ENCODE peak calls at places on chromosome 9, in eight cellular contexts. U, S, K, J, X, P, G and D are unnamed samples.

GRCh38 chr9:115333671-115334070 is 215.7 kb upstream of the TNC start:
- DNase-seq in G (no peak), X (no peak), J (no peak), K (no peak), P (no peak), S (no peak), U (no peak), D (no peak)

GRCh38 chr9:34603610-34604231 is 8.2 kb downstream of the RPP25L start:
- DNase-seq in G (peak), J (no peak), X (peak), S (peak), P (peak), U (peak), K (peak), D (peak)

GRCh38 chr9:130447193-130447816 is 2.5 kb downstream of the ASS1 start:
- DNase-seq in G (no peak), X (no peak), K (no peak), S (no peak), U (no peak), J (no peak), P (no peak), D (no peak)

GRCh38 chr9:16459421-16460148 is 410.9 kb downstream of the BNC2 start:
- DNase-seq in P (no peak), X (no peak), S (no peak), G (no peak), U (no peak), J (no peak), K (no peak), D (no peak)

GRCh38 chr9:33133186-33133585 is 34.0 kb downstream of the B4GALT1 start:
- DNase-seq in K (no peak), G (no peak), S (peak), U (no peak), X (no peak), P (no peak), J (no peak), D (no peak)

GRCh38 chr9:76657265-76657664 is 107.0 kb upstream of the PCA3 start:
- DNase-seq in K (no peak), J (no peak), G (no peak), P (no peak), X (no peak), U (no peak), S (no peak), D (no peak)

GRCh38 chr9:98500337-98500919 is 208.3 kb downstream of the GABBR2 start:
- DNase-seq in X (no peak), U (no peak), P (no peak), K (no peak), S (no peak), G (no peak), J (no peak), D (no peak)

GRCh38 chr9:121620777-121621437 is 30.5 kb upstream of the DAB2IP start:
- DNase-seq in K (no peak), X (no peak), U (no peak), P (no peak), J (no peak), G (no peak), S (no peak), D (peak)

GRCh38 chr9:108743426-108743825 is 112.4 kb downstream of the ACTL7B start:
- DNase-seq in P (no peak), U (no peak), G (no peak), X (no peak), K (no peak), J (no peak), S (no peak), D (no peak)

GRCh38 chr9:34869390-34869789 is 88.7 kb upstream of the PHF24 start:
- DNase-seq in J (no peak), U (no peak), G (no peak), S (no peak), X (no peak), K (no peak), P (no peak), D (no peak)

GRCh38 chr9:81445331-81445921 is 243.9 kb downstream of the TLE1 start:
- DNase-seq in U (no peak), P (no peak), G (no peak), X (no peak), K (no peak), J (no peak), S (no peak), D (no peak)

GRCh38 chr9:126024581-126025230 is 277.5 kb downstream of the PBX3 start:
- DNase-seq in P (no peak), G (no peak), U (no peak), S (no peak), X (no peak), J (no peak), K (no peak), D (no peak)

GRCh38 chr9:13899924-13900323 is 414.0 kb downstream of the NFIB start:
- DNase-seq in P (no peak), S (no peak), K (no peak), G (no peak), U (no peak), J (no peak), X (no peak), D (no peak)

GRCh38 chr9:129412814-129413536 is 207.9 kb downstream of the C9orf50 start:
- DNase-seq in J (peak), K (peak), P (no peak), G (peak), X (peak), U (peak), S (peak), D (no peak)

GRCh38 chr9:134136117-134136996 is 475 bp downstream of the WDR5 start:
- DNase-seq in J (no peak), U (no peak), K (peak), P (no peak), G (no peak), S (no peak), X (no peak), D (no peak)

GRCh38 chr9:134943411-134943810 is 25.7 kb upstream of the FCN1 start:
- DNase-seq in U (no peak), J (no peak), S (no peak), G (no peak), X (no peak), K (no peak), P (no peak), D (no peak)

GRCh38 chr9:9174358-9174757 is 1374.8 kb upstream of the DMAC1 start:
- DNase-seq in U (no peak), K (no peak), P (no peak), X (no peak), S (no peak), G (no peak), J (no peak), D (no peak)

DNA sequence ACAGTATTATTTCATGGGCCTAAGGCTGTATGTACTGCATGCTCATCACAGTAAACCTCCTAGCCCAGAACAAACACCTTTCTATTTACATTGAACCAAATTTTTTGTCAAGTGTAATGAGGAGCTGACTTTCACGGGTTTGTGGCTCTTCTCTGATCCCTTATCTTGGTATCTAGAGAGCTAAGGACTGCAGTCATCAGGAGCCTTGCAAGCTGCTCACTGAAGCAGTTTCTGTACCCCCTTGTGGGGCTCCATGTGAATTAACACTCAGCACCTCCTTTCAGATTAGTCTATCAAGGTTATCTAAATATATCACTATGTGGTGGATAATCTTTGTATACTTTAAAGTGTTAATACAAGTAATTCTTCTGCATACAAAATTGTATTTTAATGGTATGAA is 108.2 kb downstream of the AUH start:
- DNase-seq in K (no peak), P (no peak), G (no peak), X (no peak), S (no peak), J (no peak), U (no peak), D (no peak)
- TF ChIP-seq CTCF in K (no peak), P (no peak), G (no peak), X (peak), S (no peak), J (peak), U (no peak), D (no peak)

DNA sequence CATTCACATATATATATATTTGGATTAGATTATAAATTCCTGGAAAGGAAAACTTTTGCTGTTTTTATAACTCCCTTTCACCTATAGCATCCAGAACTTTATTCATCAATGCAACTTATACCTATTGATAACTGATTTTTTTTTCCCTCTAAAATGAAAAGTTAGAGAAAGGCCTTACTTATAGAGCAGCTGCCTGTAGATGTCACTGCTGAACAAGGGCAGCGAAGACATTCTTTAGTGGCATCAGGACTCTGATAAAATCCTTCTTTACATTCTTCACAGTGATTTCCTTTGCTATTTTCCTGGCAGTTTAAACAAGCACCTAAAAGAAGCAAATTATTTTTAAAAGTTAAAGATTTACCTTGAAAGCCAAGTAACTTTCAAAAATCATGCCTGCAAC is 32.3 kb upstream of the CDK5RAP2 start:
- DNase-seq in G (no peak), U (no peak), P (no peak), S (no peak), X (no peak), J (no peak), K (no peak), D (no peak)
- TF ChIP-seq CTCF in G (no peak), U (no peak), P (no peak), S (no peak), X (no peak), J (peak), K (no peak), D (peak)

GRCh38 chr9:112332272-112332671 is 1.1 kb downstream of the PTBP3 start:
- DNase-seq in J (no peak), X (no peak), P (no peak), S (no peak), G (no peak), U (no peak), K (no peak), D (no peak)

GRCh38 chr9:112333639-112334318 is 360 bp upstream of the PTBP3 start:
- DNase-seq in S (peak), U (peak), P (peak), J (peak), X (peak), G (peak), K (peak), D (peak)

GRCh38 chr9:112332674-112332976 is 794 bp downstream of the PTBP3 start:
- DNase-seq in S (no peak), U (no peak), G (no peak), K (no peak), X (no peak), J (no peak), P (no peak), D (no peak)

GRCh38 chr9:112334319-112334828 is 955 bp upstream of the PTBP3 start:
- DNase-seq in X (no peak), J (no peak), U (no peak), S (no peak), G (peak), P (peak), K (no peak), D (no peak)

DNA sequence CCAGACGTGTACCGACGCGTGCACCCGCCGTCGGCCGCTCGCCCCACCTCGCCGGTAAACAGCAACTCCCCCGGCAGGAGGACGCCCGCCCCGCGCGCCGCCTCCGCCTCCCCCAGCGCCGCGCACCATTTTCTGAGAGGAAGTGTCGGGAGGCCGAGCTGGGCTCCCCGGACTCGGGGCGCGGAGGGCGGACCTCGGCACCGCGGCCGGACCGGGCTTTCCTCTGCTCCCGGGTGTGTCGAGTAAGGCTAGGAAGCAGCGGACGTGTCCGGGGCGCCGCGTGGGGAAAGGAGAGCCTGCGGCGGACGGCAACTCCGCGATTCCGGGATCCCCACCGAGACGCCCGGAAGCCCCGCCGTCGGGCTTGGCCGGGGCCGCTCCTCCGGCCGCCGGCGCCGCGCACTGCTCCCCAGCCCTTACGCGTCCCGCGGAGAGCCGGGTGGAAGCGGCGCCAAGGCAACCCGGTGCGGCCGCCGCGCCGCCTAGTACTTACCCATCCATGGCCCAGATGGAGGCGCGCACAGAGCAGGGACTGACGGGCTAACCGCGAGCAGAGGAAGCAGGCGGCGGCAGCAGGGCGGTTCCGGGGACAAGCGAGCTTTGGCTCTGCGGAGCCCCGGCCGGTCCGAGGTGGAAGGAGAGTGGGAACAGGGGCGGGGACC is at the start of gene PTBP3:
- DNase-seq in K (peak), X (peak), U (peak), G (peak), S (peak), P (peak), J (no peak), D (no peak)
- TF ChIP-seq CTCF in K (no peak), X (no peak), U (no peak), G (no peak), S (no peak), P (no peak), J (peak), D (no peak)

GRCh38 chr9:132669636-132670358 is at the start of gene DDX31:
- DNase-seq in J (no peak), S (peak), G (peak), X (peak), U (peak), P (peak), K (peak), D (peak)
- TF ChIP-seq CTCF in J (no peak), S (no peak), G (no peak), X (peak), U (no peak), P (no peak), K (no peak), D (no peak)

GRCh38 chr9:79917417-79917816 is 345.7 kb downstream of the TLE4 start:
- DNase-seq in X (no peak), P (no peak), G (no peak), K (no peak), S (no peak), J (no peak), U (no peak), D (no peak)
- TF ChIP-seq CTCF in X (no peak), P (no peak), G (no peak), K (no peak), S (no peak), J (no peak), U (no peak), D (no peak)

GRCh38 chr9:136545966-136546696 is at the start of gene NOTCH1:
- DNase-seq in X (peak), G (peak), K (peak), U (peak), S (peak), J (peak), P (peak), D (peak)
- TF ChIP-seq CTCF in X (peak), G (no peak), K (no peak), U (no peak), S (no peak), J (no peak), P (no peak), D (no peak)

GRCh38 chr9:71766663-71767062 is 1.6 kb downstream of the CEMIP2 start:
- DNase-seq in P (no peak), U (no peak), G (no peak), S (no peak), X (no peak), K (no peak), J (no peak), D (no peak)

GRCh38 chr9:71765693-71766092 is 2.6 kb downstream of the CEMIP2 start:
- DNase-seq in X (no peak), U (no peak), K (no peak), S (no peak), G (no peak), J (no peak), P (no peak), D (no peak)

GRCh38 chr9:71767421-71768321 is 642 bp downstream of the CEMIP2 start:
- DNase-seq in X (peak), K (peak), J (no peak), P (no peak), U (peak), G (no peak), S (no peak), D (no peak)

GRCh38 chr9:71769175-71770165 is 1.2 kb upstream of the CEMIP2 start:
- DNase-seq in U (peak), G (peak), K (peak), J (peak), X (peak), S (peak), P (peak), D (no peak)

GRCh38 chr9:71768388-71769174 is at the start of gene CEMIP2:
- DNase-seq in K (peak), U (peak), G (peak), P (peak), J (peak), S (peak), X (peak), D (peak)
- TF ChIP-seq CTCF in K (peak), U (no peak), G (peak), P (peak), J (peak), S (peak), X (peak), D (peak)

GRCh38 chr9:127384901-127385300 is 12.1 kb upstream of the SLC2A8 start:
- DNase-seq in J (no peak), K (peak), G (no peak), X (no peak), P (no peak), U (no peak), S (no peak), D (no peak)
- TF ChIP-seq CTCF in J (no peak), K (no peak), G (no peak), X (no peak), P (no peak), U (no peak), S (no peak), D (no peak)

GRCh38 chr9:127224178-127224882 is 40.2 kb upstream of the GARNL3 start:
- DNase-seq in U (peak), G (peak), J (no peak), S (peak), P (peak), X (peak), K (peak), D (peak)
- TF ChIP-seq CTCF in U (no peak), G (no peak), J (peak), S (peak), P (no peak), X (peak), K (peak), D (no peak)